ENCODE peak calls at places on chromosomes 4 and X, in six cellular contexts. M is HFF-Myc, J is fibroblast of lung, O is heart right ventricle, F is dorsolateral prefrontal cortex, X is right lobe of liver. H is an unnamed sample.

GRCh38 chr4:113384600-113384999 is 335.1 kb downstream of the ANK2 start:
- DNase-seq in J (peak; percentile 71), X (no peak), O (no peak), F (no peak), M (peak; percentile 36), H (peak; percentile 67)

GRCh38 chrX:125202486-125203378 is 116.9 kb upstream of the TEX13C start:
- DNase-seq in J (no peak), F (no peak), O (no peak), X (no peak), M (no peak), H (no peak)

GRCh38 chrX:72142094-72142843 is 10.6 kb upstream of the RTL5 start:
- DNase-seq in O (no peak), X (no peak), M (no peak), F (no peak), J (no peak), H (no peak)

GRCh38 chrX:75365243-75365975 is 91.5 kb downstream of the UPRT start:
- DNase-seq in F (no peak), M (no peak), O (no peak), J (no peak), X (no peak), H (no peak)

GRCh38 chrX:14865201-14865600 is 7.7 kb downstream of the FANCB start:
- DNase-seq in J (peak; percentile 28), M (no peak), X (no peak), F (no peak), O (no peak), H (no peak)

GRCh38 chrX:39445336-39445735 is 644.1 kb downstream of the MID1IP1 start:
- DNase-seq in F (no peak), M (no peak), X (peak; percentile 48), J (no peak), O (no peak), H (no peak)

GRCh38 chrX:40174594-40175415 is 77.0 kb upstream of the BCOR start:
- DNase-seq in F (no peak), J (peak; percentile 55), X (peak; percentile 57), O (peak; percentile 68), M (no peak), H (peak; percentile 41)

GRCh38 chr4:144649646-144650045 is 3.7 kb downstream of the HHIP start:
- DNase-seq in O (no peak), F (no peak), J (no peak), M (no peak), X (no peak), H (no peak)

GRCh38 chrX:80331285-80331684 is 89.0 kb upstream of the TENT5D start:
- DNase-seq in F (no peak), X (no peak), O (no peak), M (no peak), J (no peak), H (no peak)

GRCh38 chrX:40130207-40130606 is 32.4 kb upstream of the BCOR start:
- DNase-seq in O (no peak), M (no peak), X (no peak), J (no peak), F (no peak), H (peak; percentile 83)

GRCh38 chr4:26762650-26763049 is 98.0 kb upstream of the STIM2 start:
- DNase-seq in M (no peak), O (no peak), F (no peak), X (no peak), J (peak; percentile 47), H (peak; percentile 48)

GRCh38 chrX:97308161-97308560 is 424.5 kb downstream of the RPA4 start:
- DNase-seq in F (no peak), X (no peak), O (no peak), M (no peak), J (peak; percentile 12), H (no peak)

GRCh38 chr4:82797591-82798081 is 960 bp downstream of the SCD5 start:
- DNase-seq in J (peak; percentile 36), X (no peak), M (no peak), F (no peak), O (peak; percentile 28), H (no peak)

GRCh38 chr4:26493461-26493860 is 3.2 kb upstream of the CCKAR start:
- DNase-seq in O (no peak), M (no peak), X (no peak), J (no peak), F (no peak), H (no peak)

GRCh38 chr4:120850048-120850599 is 72.4 kb downstream of the PRDM5 start:
- DNase-seq in F (no peak), X (no peak), M (peak; percentile 49), J (peak; percentile 28), O (no peak), H (no peak)

GRCh38 chrX:137234651-137235402 is 201.0 kb upstream of the GPR101 start:
- DNase-seq in O (no peak), J (no peak), M (no peak), X (no peak), F (no peak), H (no peak)

GRCh38 chrX:68985135-68985725 is 156.4 kb downstream of the EFNB1 start:
- DNase-seq in M (no peak), O (no peak), J (no peak), F (no peak), X (no peak), H (no peak)

GRCh38 chr4:156659983-156660382 is 311.6 kb downstream of the PDGFC start:
- DNase-seq in J (no peak), M (no peak), X (no peak), O (no peak), F (no peak), H (no peak)

GRCh38 chr4:14719053-14719452 is 283.2 kb upstream of the CPEB2 start:
- DNase-seq in J (peak; percentile 79), M (no peak), F (no peak), O (no peak), X (no peak), H (peak; percentile 82)

GRCh38 chr4:106019771-106020170 is 124.5 kb downstream of the NPNT start:
- DNase-seq in M (no peak), J (no peak), O (no peak), X (no peak), F (no peak), H (no peak)

GRCh38 chrX:18707442-18708049 is at the start of gene PPEF1:
- DNase-seq in J (no peak), X (no peak), O (no peak), F (no peak), M (no peak), H (no peak)

GRCh38 chrX:75038925-75039324 is 113.7 kb upstream of the NEXMIF start:
- DNase-seq in M (peak; percentile 0), J (peak; percentile 8), O (no peak), F (no peak), X (no peak), H (peak; percentile 7)

GRCh38 chr4:145716200-145716599 is 36.3 kb downstream of the C4orf51 start:
- DNase-seq in J (peak; percentile 20), M (no peak), F (no peak), O (no peak), X (no peak), H (peak; percentile 54)

GRCh38 chr4:40150932-40151331 is 45.9 kb upstream of the RHOH start:
- DNase-seq in F (no peak), X (no peak), J (no peak), M (no peak), O (no peak), H (no peak)

GRCh38 chrX:105872921-105873320 is 50.6 kb downstream of the NRK start:
- DNase-seq in F (no peak), J (peak; percentile 12), O (no peak), M (no peak), X (no peak), H (peak; percentile 14)

GRCh38 chrX:54920610-54921426 is at the start of gene TRO:
- DNase-seq in F (no peak), O (no peak), X (no peak), J (peak; percentile 13), M (no peak), H (no peak)

DNA sequence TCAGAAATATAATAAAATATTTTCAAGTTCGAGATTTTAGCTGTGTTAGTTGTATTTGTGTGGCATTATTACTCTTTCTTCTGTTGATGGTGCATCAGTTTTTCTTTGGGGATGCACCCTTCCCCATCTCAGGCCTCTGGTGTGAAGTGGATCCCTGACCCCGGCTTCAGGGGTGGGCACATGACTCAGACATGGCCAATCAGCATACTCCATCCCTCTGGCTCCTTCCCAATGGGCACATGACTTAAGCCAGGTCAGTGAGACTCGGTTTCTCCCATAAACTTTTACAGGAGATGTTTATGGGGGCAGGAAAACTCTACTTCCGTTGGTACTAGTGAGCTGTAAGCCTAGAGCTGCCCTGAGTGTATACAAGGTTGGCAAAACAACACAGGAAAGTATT is 3.0 kb upstream of the KIT start:
- DNase-seq in J (no peak), M (no peak), O (no peak), F (no peak), X (no peak), H (no peak)
- TF ChIP-seq CTCF in J (no peak), M (no peak), O (no peak), F (no peak), X (no peak), H (no peak)

GRCh38 chr4:159026329-159026728 is 76.5 kb upstream of the RAPGEF2 start:
- DNase-seq in O (no peak), X (no peak), M (no peak), J (no peak), F (no peak), H (no peak)

GRCh38 chr4:159023741-159024140 is 79.1 kb upstream of the RAPGEF2 start:
- DNase-seq in X (no peak), F (no peak), J (no peak), M (no peak), O (no peak), H (no peak)

GRCh38 chr4:159024266-159024665 is 78.6 kb upstream of the RAPGEF2 start:
- DNase-seq in X (no peak), M (no peak), J (no peak), F (no peak), O (no peak), H (no peak)

GRCh38 chr4:159027535-159027934 is 75.3 kb upstream of the RAPGEF2 start:
- DNase-seq in X (no peak), O (no peak), J (peak; percentile 19), F (no peak), M (no peak), H (no peak)

GRCh38 chr4:159024828-159025227 is 78.1 kb upstream of the RAPGEF2 start:
- DNase-seq in M (no peak), F (no peak), J (no peak), X (no peak), O (no peak), H (no peak)
- H3K4me3 ChIP-seq in M (no peak overlapping the region), F (no peak overlapping the region), J (no peak overlapping the region), X (no peak overlapping the region), O (no peak overlapping the region), H (no peak overlapping the region)

GRCh38 chrX:70554081-70554480 is 109.4 kb downstream of the DLG3 start:
- DNase-seq in F (no peak), O (no peak), M (no peak), J (peak; percentile 64), X (no peak), H (peak; percentile 33)
- TF ChIP-seq CTCF in F (no peak), O (no peak), M (no peak), J (no peak), X (no peak), H (no peak)

DNA sequence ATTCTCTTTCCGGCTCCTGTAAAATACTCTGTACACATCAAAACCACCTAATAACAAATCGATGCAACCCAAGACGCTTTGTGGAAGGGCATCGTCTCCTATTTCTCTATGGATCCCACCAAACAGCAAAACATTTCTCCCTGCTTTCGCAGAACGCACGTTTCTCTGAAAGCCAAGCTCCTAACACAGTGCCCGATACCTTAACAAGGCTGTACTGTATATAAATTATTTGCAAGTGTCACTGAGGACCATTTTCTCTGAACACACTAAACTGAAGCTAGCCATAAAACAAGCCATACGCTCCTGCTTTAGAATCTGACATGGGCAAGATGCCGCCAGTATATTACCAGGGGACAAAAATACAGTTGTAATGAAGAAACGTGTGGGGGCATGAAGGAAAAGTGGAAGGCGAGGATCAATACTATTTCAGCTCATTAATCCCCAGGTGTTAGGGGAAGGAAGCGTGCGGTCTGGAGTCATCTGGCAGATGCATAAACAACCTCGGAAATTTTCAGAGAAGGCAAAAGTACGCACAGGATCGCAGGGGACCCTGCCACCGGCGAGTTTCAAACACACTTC is 715 bp downstream of the KCNIP4 start:
- DNase-seq in O (no peak), X (no peak), J (no peak), M (no peak), F (no peak), H (no peak)
- H3K4me3 ChIP-seq in O (no peak overlapping the region), X (no peak overlapping the region), J (peak overlapping the region; percentile 46), M (peak overlapping the region; percentile 22), F (peak overlapping the region; percentile 68), H (no peak overlapping the region)

H was measured in epithelial cell of esophagus.